ENCODE peak calls at places on chromosomes 7 and 10, in nine cellular contexts. One of them, this sample, is unnamed.

GRCh38 chr7:151251328-151251925 is 2.9 kb upstream of the SMARCD3 start:
- DNase-seq in transverse colon: peak
- DNase-seq in iPS-NIHi11: no peak
- DNase-seq in amygdala: peak
- DNase-seq in spleen: no peak
- DNase-seq in T-helper 2 cell: no peak
- DNase-seq in naive thymus-derived CD4-positive, alpha-beta T cell: no peak
- DNase-seq in stimulated activated CD4-positive, alpha-beta T cell treated with anti-CD3 and anti-CD28 coated beads, Interleukin-1b, Interleukin-23, amount 100 ng/mL, for 1 hour: no peak
- DNase-seq in OCI-LY7: peak
- DNase-seq in this sample: no peak

GRCh38 chr7:47873767-47874166 is 74.5 kb downstream of the PKD1L1 start:
- DNase-seq in stimulated activated CD4-positive, alpha-beta T cell treated with anti-CD3 and anti-CD28 coated beads, Interleukin-1b, Interleukin-23, amount 100 ng/mL, for 1 hour: no peak
- DNase-seq in amygdala: no peak
- DNase-seq in T-helper 2 cell: no peak
- DNase-seq in transverse colon: no peak
- DNase-seq in naive thymus-derived CD4-positive, alpha-beta T cell: no peak
- DNase-seq in OCI-LY7: no peak
- DNase-seq in spleen: no peak
- DNase-seq in iPS-NIHi11: no peak
- DNase-seq in this sample: no peak

GRCh38 chr7:3011211-3011852 is 32.3 kb downstream of the CARD11 start:
- DNase-seq in transverse colon: no peak
- DNase-seq in T-helper 2 cell: no peak
- DNase-seq in stimulated activated CD4-positive, alpha-beta T cell treated with anti-CD3 and anti-CD28 coated beads, Interleukin-1b, Interleukin-23, amount 100 ng/mL, for 1 hour: no peak
- DNase-seq in iPS-NIHi11: no peak
- DNase-seq in amygdala: no peak
- DNase-seq in OCI-LY7: no peak
- DNase-seq in naive thymus-derived CD4-positive, alpha-beta T cell: no peak
- DNase-seq in spleen: no peak
- DNase-seq in this sample: no peak

GRCh38 chr7:111873963-111874693 is 311.8 kb upstream of the IMMP2L start:
- DNase-seq in spleen: no peak
- DNase-seq in transverse colon: no peak
- DNase-seq in OCI-LY7: no peak
- DNase-seq in T-helper 2 cell: no peak
- DNase-seq in naive thymus-derived CD4-positive, alpha-beta T cell: no peak
- DNase-seq in stimulated activated CD4-positive, alpha-beta T cell treated with anti-CD3 and anti-CD28 coated beads, Interleukin-1b, Interleukin-23, amount 100 ng/mL, for 1 hour: no peak
- DNase-seq in amygdala: no peak
- DNase-seq in iPS-NIHi11: peak
- DNase-seq in this sample: no peak

GRCh38 chr7:32093415-32094408 is 23.5 kb upstream of the PDE1C start:
- DNase-seq in stimulated activated CD4-positive, alpha-beta T cell treated with anti-CD3 and anti-CD28 coated beads, Interleukin-1b, Interleukin-23, amount 100 ng/mL, for 1 hour: no peak
- DNase-seq in OCI-LY7: no peak
- DNase-seq in spleen: no peak
- DNase-seq in iPS-NIHi11: no peak
- DNase-seq in T-helper 2 cell: no peak
- DNase-seq in transverse colon: no peak
- DNase-seq in amygdala: no peak
- DNase-seq in naive thymus-derived CD4-positive, alpha-beta T cell: no peak
- DNase-seq in this sample: no peak

GRCh38 chr7:123770378-123770777 is 21.6 kb upstream of the WASL start:
- DNase-seq in OCI-LY7: no peak
- DNase-seq in T-helper 2 cell: no peak
- DNase-seq in naive thymus-derived CD4-positive, alpha-beta T cell: no peak
- DNase-seq in iPS-NIHi11: no peak
- DNase-seq in transverse colon: no peak
- DNase-seq in spleen: no peak
- DNase-seq in amygdala: no peak
- DNase-seq in stimulated activated CD4-positive, alpha-beta T cell treated with anti-CD3 and anti-CD28 coated beads, Interleukin-1b, Interleukin-23, amount 100 ng/mL, for 1 hour: no peak
- DNase-seq in this sample: peak

GRCh38 chr7:105800442-105800841 is 76.0 kb downstream of the ATXN7L1 start:
- DNase-seq in OCI-LY7: no peak
- DNase-seq in spleen: no peak
- DNase-seq in transverse colon: no peak
- DNase-seq in naive thymus-derived CD4-positive, alpha-beta T cell: no peak
- DNase-seq in amygdala: no peak
- DNase-seq in T-helper 2 cell: no peak
- DNase-seq in stimulated activated CD4-positive, alpha-beta T cell treated with anti-CD3 and anti-CD28 coated beads, Interleukin-1b, Interleukin-23, amount 100 ng/mL, for 1 hour: no peak
- DNase-seq in iPS-NIHi11: no peak
- DNase-seq in this sample: no peak

GRCh38 chr10:17026686-17027485 is 102.7 kb downstream of the CUBN start:
- DNase-seq in naive thymus-derived CD4-positive, alpha-beta T cell: peak
- DNase-seq in iPS-NIHi11: no peak
- DNase-seq in amygdala: no peak
- DNase-seq in spleen: no peak
- DNase-seq in transverse colon: no peak
- DNase-seq in OCI-LY7: no peak
- DNase-seq in stimulated activated CD4-positive, alpha-beta T cell treated with anti-CD3 and anti-CD28 coated beads, Interleukin-1b, Interleukin-23, amount 100 ng/mL, for 1 hour: peak
- DNase-seq in T-helper 2 cell: peak
- DNase-seq in this sample: peak

GRCh38 chr10:44934416-44935200 is 23.5 kb downstream of the TMEM72 start:
- DNase-seq in T-helper 2 cell: no peak
- DNase-seq in amygdala: no peak
- DNase-seq in naive thymus-derived CD4-positive, alpha-beta T cell: no peak
- DNase-seq in transverse colon: no peak
- DNase-seq in stimulated activated CD4-positive, alpha-beta T cell treated with anti-CD3 and anti-CD28 coated beads, Interleukin-1b, Interleukin-23, amount 100 ng/mL, for 1 hour: no peak
- DNase-seq in OCI-LY7: no peak
- DNase-seq in iPS-NIHi11: no peak
- DNase-seq in spleen: peak
- DNase-seq in this sample: no peak

GRCh38 chr7:130907439-130907838 is 173.4 kb upstream of the KLF14 start:
- DNase-seq in amygdala: no peak
- DNase-seq in spleen: no peak
- DNase-seq in T-helper 2 cell: no peak
- DNase-seq in transverse colon: no peak
- DNase-seq in OCI-LY7: no peak
- DNase-seq in naive thymus-derived CD4-positive, alpha-beta T cell: no peak
- DNase-seq in iPS-NIHi11: no peak
- DNase-seq in stimulated activated CD4-positive, alpha-beta T cell treated with anti-CD3 and anti-CD28 coated beads, Interleukin-1b, Interleukin-23, amount 100 ng/mL, for 1 hour: no peak
- DNase-seq in this sample: no peak

GRCh38 chr10:13784067-13784466 is 197.3 kb downstream of the PRPF18 start:
- DNase-seq in spleen: no peak
- DNase-seq in OCI-LY7: peak
- DNase-seq in iPS-NIHi11: no peak
- DNase-seq in stimulated activated CD4-positive, alpha-beta T cell treated with anti-CD3 and anti-CD28 coated beads, Interleukin-1b, Interleukin-23, amount 100 ng/mL, for 1 hour: no peak
- DNase-seq in amygdala: no peak
- DNase-seq in transverse colon: no peak
- DNase-seq in T-helper 2 cell: no peak
- DNase-seq in naive thymus-derived CD4-positive, alpha-beta T cell: no peak
- DNase-seq in this sample: no peak

GRCh38 chr10:34565934-34566333 is 249.2 kb downstream of the PARD3 start:
- DNase-seq in T-helper 2 cell: no peak
- DNase-seq in naive thymus-derived CD4-positive, alpha-beta T cell: no peak
- DNase-seq in transverse colon: no peak
- DNase-seq in stimulated activated CD4-positive, alpha-beta T cell treated with anti-CD3 and anti-CD28 coated beads, Interleukin-1b, Interleukin-23, amount 100 ng/mL, for 1 hour: no peak
- DNase-seq in spleen: no peak
- DNase-seq in OCI-LY7: no peak
- DNase-seq in amygdala: no peak
- DNase-seq in iPS-NIHi11: no peak
- DNase-seq in this sample: no peak

GRCh38 chr7:127962589-127963361 is 68.5 kb downstream of the LRRC4 start:
- DNase-seq in iPS-NIHi11: no peak
- DNase-seq in OCI-LY7: no peak
- DNase-seq in stimulated activated CD4-positive, alpha-beta T cell treated with anti-CD3 and anti-CD28 coated beads, Interleukin-1b, Interleukin-23, amount 100 ng/mL, for 1 hour: no peak
- DNase-seq in spleen: no peak
- DNase-seq in amygdala: no peak
- DNase-seq in naive thymus-derived CD4-positive, alpha-beta T cell: no peak
- DNase-seq in transverse colon: no peak
- DNase-seq in T-helper 2 cell: no peak
- DNase-seq in this sample: no peak

GRCh38 chr7:3753868-3754267 is 452.8 kb downstream of the SDK1 start:
- DNase-seq in T-helper 2 cell: no peak
- DNase-seq in OCI-LY7: no peak
- DNase-seq in transverse colon: no peak
- DNase-seq in iPS-NIHi11: no peak
- DNase-seq in naive thymus-derived CD4-positive, alpha-beta T cell: no peak
- DNase-seq in amygdala: no peak
- DNase-seq in spleen: no peak
- DNase-seq in stimulated activated CD4-positive, alpha-beta T cell treated with anti-CD3 and anti-CD28 coated beads, Interleukin-1b, Interleukin-23, amount 100 ng/mL, for 1 hour: no peak
- DNase-seq in this sample: no peak

GRCh38 chr7:155953781-155954549 is 141.7 kb upstream of the SHH start:
- DNase-seq in iPS-NIHi11: no peak
- DNase-seq in naive thymus-derived CD4-positive, alpha-beta T cell: no peak
- DNase-seq in transverse colon: no peak
- DNase-seq in OCI-LY7: no peak
- DNase-seq in stimulated activated CD4-positive, alpha-beta T cell treated with anti-CD3 and anti-CD28 coated beads, Interleukin-1b, Interleukin-23, amount 100 ng/mL, for 1 hour: no peak
- DNase-seq in spleen: no peak
- DNase-seq in amygdala: no peak
- DNase-seq in T-helper 2 cell: no peak
- DNase-seq in this sample: no peak

GRCh38 chr7:5638994-5639393 is 142.5 kb downstream of the RNF216 start:
- DNase-seq in iPS-NIHi11: peak
- DNase-seq in naive thymus-derived CD4-positive, alpha-beta T cell: no peak
- DNase-seq in T-helper 2 cell: no peak
- DNase-seq in OCI-LY7: no peak
- DNase-seq in transverse colon: no peak
- DNase-seq in stimulated activated CD4-positive, alpha-beta T cell treated with anti-CD3 and anti-CD28 coated beads, Interleukin-1b, Interleukin-23, amount 100 ng/mL, for 1 hour: no peak
- DNase-seq in spleen: no peak
- DNase-seq in amygdala: no peak
- DNase-seq in this sample: no peak

GRCh38 chr7:129134356-129134972 is 10.0 kb upstream of the TSPAN33 start:
- DNase-seq in T-helper 2 cell: no peak
- DNase-seq in OCI-LY7: no peak
- DNase-seq in stimulated activated CD4-positive, alpha-beta T cell treated with anti-CD3 and anti-CD28 coated beads, Interleukin-1b, Interleukin-23, amount 100 ng/mL, for 1 hour: no peak
- DNase-seq in iPS-NIHi11: no peak
- DNase-seq in amygdala: no peak
- DNase-seq in spleen: no peak
- DNase-seq in naive thymus-derived CD4-positive, alpha-beta T cell: no peak
- DNase-seq in transverse colon: no peak
- DNase-seq in this sample: no peak

GRCh38 chr7:3264693-3265339 is 36.2 kb upstream of the SDK1 start:
- DNase-seq in spleen: no peak
- DNase-seq in T-helper 2 cell: no peak
- DNase-seq in naive thymus-derived CD4-positive, alpha-beta T cell: no peak
- DNase-seq in transverse colon: no peak
- DNase-seq in OCI-LY7: no peak
- DNase-seq in stimulated activated CD4-positive, alpha-beta T cell treated with anti-CD3 and anti-CD28 coated beads, Interleukin-1b, Interleukin-23, amount 100 ng/mL, for 1 hour: no peak
- DNase-seq in iPS-NIHi11: no peak
- DNase-seq in amygdala: no peak
- DNase-seq in this sample: no peak

GRCh38 chr10:16612148-16612742 is 90.6 kb upstream of the C1QL3 start:
- DNase-seq in iPS-NIHi11: peak
- DNase-seq in spleen: no peak
- DNase-seq in naive thymus-derived CD4-positive, alpha-beta T cell: no peak
- DNase-seq in amygdala: no peak
- DNase-seq in OCI-LY7: peak
- DNase-seq in T-helper 2 cell: no peak
- DNase-seq in stimulated activated CD4-positive, alpha-beta T cell treated with anti-CD3 and anti-CD28 coated beads, Interleukin-1b, Interleukin-23, amount 100 ng/mL, for 1 hour: no peak
- DNase-seq in transverse colon: no peak
- DNase-seq in this sample: peak

GRCh38 chr7:117193564-117193963 is 129.3 kb downstream of the WNT2 start:
- DNase-seq in transverse colon: no peak
- DNase-seq in stimulated activated CD4-positive, alpha-beta T cell treated with anti-CD3 and anti-CD28 coated beads, Interleukin-1b, Interleukin-23, amount 100 ng/mL, for 1 hour: no peak
- DNase-seq in amygdala: no peak
- DNase-seq in OCI-LY7: no peak
- DNase-seq in spleen: no peak
- DNase-seq in naive thymus-derived CD4-positive, alpha-beta T cell: no peak
- DNase-seq in T-helper 2 cell: no peak
- DNase-seq in iPS-NIHi11: no peak
- DNase-seq in this sample: no peak

GRCh38 chr10:125531470-125531869 is 151.5 kb downstream of the TEX36 start:
- DNase-seq in OCI-LY7: no peak
- DNase-seq in amygdala: no peak
- DNase-seq in transverse colon: no peak
- DNase-seq in naive thymus-derived CD4-positive, alpha-beta T cell: no peak
- DNase-seq in iPS-NIHi11: peak
- DNase-seq in T-helper 2 cell: no peak
- DNase-seq in spleen: no peak
- DNase-seq in stimulated activated CD4-positive, alpha-beta T cell treated with anti-CD3 and anti-CD28 coated beads, Interleukin-1b, Interleukin-23, amount 100 ng/mL, for 1 hour: no peak
- DNase-seq in this sample: no peak

GRCh38 chr7:101581891-101582290 is 47.2 kb downstream of the MYL10 start:
- DNase-seq in amygdala: no peak
- DNase-seq in T-helper 2 cell: no peak
- DNase-seq in transverse colon: no peak
- DNase-seq in spleen: no peak
- DNase-seq in iPS-NIHi11: no peak
- DNase-seq in OCI-LY7: no peak
- DNase-seq in stimulated activated CD4-positive, alpha-beta T cell treated with anti-CD3 and anti-CD28 coated beads, Interleukin-1b, Interleukin-23, amount 100 ng/mL, for 1 hour: no peak
- DNase-seq in naive thymus-derived CD4-positive, alpha-beta T cell: no peak
- DNase-seq in this sample: no peak

GRCh38 chr7:21941570-21942224 is 4.0 kb downstream of the CDCA7L start:
- DNase-seq in stimulated activated CD4-positive, alpha-beta T cell treated with anti-CD3 and anti-CD28 coated beads, Interleukin-1b, Interleukin-23, amount 100 ng/mL, for 1 hour: no peak
- DNase-seq in iPS-NIHi11: no peak
- DNase-seq in OCI-LY7: peak
- DNase-seq in spleen: no peak
- DNase-seq in naive thymus-derived CD4-positive, alpha-beta T cell: no peak
- DNase-seq in T-helper 2 cell: no peak
- DNase-seq in transverse colon: no peak
- DNase-seq in amygdala: no peak
- DNase-seq in this sample: no peak

GRCh38 chr7:26863504-26864308 is 684 bp downstream of the SKAP2 start:
- DNase-seq in iPS-NIHi11: no peak
- DNase-seq in T-helper 2 cell: peak
- DNase-seq in stimulated activated CD4-positive, alpha-beta T cell treated with anti-CD3 and anti-CD28 coated beads, Interleukin-1b, Interleukin-23, amount 100 ng/mL, for 1 hour: no peak
- DNase-seq in amygdala: no peak
- DNase-seq in naive thymus-derived CD4-positive, alpha-beta T cell: no peak
- DNase-seq in transverse colon: no peak
- DNase-seq in spleen: no peak
- DNase-seq in OCI-LY7: peak
- DNase-seq in this sample: peak

GRCh38 chr10:125096371-125096770 is 64.0 kb downstream of the CTBP2 start:
- DNase-seq in stimulated activated CD4-positive, alpha-beta T cell treated with anti-CD3 and anti-CD28 coated beads, Interleukin-1b, Interleukin-23, amount 100 ng/mL, for 1 hour: no peak
- DNase-seq in amygdala: no peak
- DNase-seq in OCI-LY7: no peak
- DNase-seq in transverse colon: no peak
- DNase-seq in naive thymus-derived CD4-positive, alpha-beta T cell: no peak
- DNase-seq in iPS-NIHi11: no peak
- DNase-seq in T-helper 2 cell: no peak
- DNase-seq in spleen: no peak
- DNase-seq in this sample: no peak

GRCh38 chr10:22702348-22702747 is 12.0 kb downstream of the PIP4K2A start:
- DNase-seq in transverse colon: no peak
- DNase-seq in amygdala: no peak
- DNase-seq in stimulated activated CD4-positive, alpha-beta T cell treated with anti-CD3 and anti-CD28 coated beads, Interleukin-1b, Interleukin-23, amount 100 ng/mL, for 1 hour: no peak
- DNase-seq in spleen: no peak
- DNase-seq in naive thymus-derived CD4-positive, alpha-beta T cell: no peak
- DNase-seq in OCI-LY7: no peak
- DNase-seq in iPS-NIHi11: no peak
- DNase-seq in T-helper 2 cell: no peak
- DNase-seq in this sample: no peak

GRCh38 chr7:88169717-88170320 is 50.0 kb downstream of the SRI start:
- DNase-seq in spleen: no peak
- DNase-seq in amygdala: no peak
- DNase-seq in OCI-LY7: peak
- DNase-seq in transverse colon: no peak
- DNase-seq in stimulated activated CD4-positive, alpha-beta T cell treated with anti-CD3 and anti-CD28 coated beads, Interleukin-1b, Interleukin-23, amount 100 ng/mL, for 1 hour: no peak
- DNase-seq in iPS-NIHi11: no peak
- DNase-seq in T-helper 2 cell: no peak
- DNase-seq in naive thymus-derived CD4-positive, alpha-beta T cell: no peak
- DNase-seq in this sample: no peak

GRCh38 chr10:3180361-3180760 is 7.8 kb upstream of the PITRM1 start:
- DNase-seq in iPS-NIHi11: peak
- DNase-seq in stimulated activated CD4-positive, alpha-beta T cell treated with anti-CD3 and anti-CD28 coated beads, Interleukin-1b, Interleukin-23, amount 100 ng/mL, for 1 hour: no peak
- DNase-seq in transverse colon: no peak
- DNase-seq in amygdala: no peak
- DNase-seq in naive thymus-derived CD4-positive, alpha-beta T cell: no peak
- DNase-seq in T-helper 2 cell: no peak
- DNase-seq in OCI-LY7: no peak
- DNase-seq in spleen: no peak
- DNase-seq in this sample: no peak

GRCh38 chr7:131002600-131002999 is 268.6 kb upstream of the KLF14 start:
- DNase-seq in amygdala: no peak
- DNase-seq in iPS-NIHi11: no peak
- DNase-seq in OCI-LY7: no peak
- DNase-seq in naive thymus-derived CD4-positive, alpha-beta T cell: no peak
- DNase-seq in transverse colon: no peak
- DNase-seq in spleen: no peak
- DNase-seq in T-helper 2 cell: no peak
- DNase-seq in stimulated activated CD4-positive, alpha-beta T cell treated with anti-CD3 and anti-CD28 coated beads, Interleukin-1b, Interleukin-23, amount 100 ng/mL, for 1 hour: no peak
- DNase-seq in this sample: no peak

GRCh38 chr7:99791667-99792356 is 7.8 kb upstream of the CYP3A4 start:
- DNase-seq in stimulated activated CD4-positive, alpha-beta T cell treated with anti-CD3 and anti-CD28 coated beads, Interleukin-1b, Interleukin-23, amount 100 ng/mL, for 1 hour: no peak
- DNase-seq in iPS-NIHi11: no peak
- DNase-seq in T-helper 2 cell: no peak
- DNase-seq in transverse colon: no peak
- DNase-seq in naive thymus-derived CD4-positive, alpha-beta T cell: no peak
- DNase-seq in OCI-LY7: no peak
- DNase-seq in amygdala: no peak
- DNase-seq in spleen: no peak
- DNase-seq in this sample: no peak

GRCh38 chr7:55133630-55134392 is 115.0 kb downstream of the EGFR start:
- DNase-seq in transverse colon: no peak
- DNase-seq in amygdala: no peak
- DNase-seq in stimulated activated CD4-positive, alpha-beta T cell treated with anti-CD3 and anti-CD28 coated beads, Interleukin-1b, Interleukin-23, amount 100 ng/mL, for 1 hour: no peak
- DNase-seq in iPS-NIHi11: no peak
- DNase-seq in naive thymus-derived CD4-positive, alpha-beta T cell: no peak
- DNase-seq in spleen: no peak
- DNase-seq in T-helper 2 cell: no peak
- DNase-seq in OCI-LY7: no peak
- DNase-seq in this sample: no peak